ENCODE peak calls at places on chromosome 6, in seven cellular contexts. I, T, N, U, Q, K and G are unnamed samples.

GRCh38 chr6:37019065-37019450 is 13.6 kb downstream of the FGD2 start:
- DNase-seq in N (no peak), I (no peak), Q (no peak), T (no peak), K (no peak), U (no peak), G (no peak)

GRCh38 chr6:145372671-145373123 is 362.6 kb downstream of the EPM2A start:
- DNase-seq in N (no peak), T (no peak), I (no peak), U (no peak), K (no peak), Q (peak), G (peak)

GRCh38 chr6:64988148-64988547 is 718.9 kb downstream of the EYS start:
- DNase-seq in N (no peak), K (no peak), T (no peak), I (no peak), Q (no peak), U (no peak), G (no peak)

GRCh38 chr6:35415065-35415880 is 36.9 kb upstream of the FANCE start:
- DNase-seq in K (no peak), U (peak), T (peak), N (peak), Q (peak), I (peak), G (peak)

GRCh38 chr6:106509420-106510089 is 119.7 kb downstream of the RTN4IP1 start:
- DNase-seq in I (no peak), U (no peak), T (no peak), Q (peak), N (no peak), K (peak), G (peak)

GRCh38 chr6:111743859-111744692 is 129.2 kb downstream of the FYN start:
- DNase-seq in N (no peak), I (no peak), U (no peak), T (no peak), Q (no peak), K (no peak), G (no peak)

GRCh38 chr6:14333556-14334305 is 216.2 kb downstream of the CD83 start:
- DNase-seq in T (no peak), I (no peak), K (no peak), N (no peak), Q (no peak), U (no peak), G (no peak)

GRCh38 chr6:76481101-76481500 is 408.6 kb upstream of the IMPG1 start:
- DNase-seq in K (no peak), T (no peak), I (no peak), N (no peak), Q (no peak), U (no peak), G (no peak)

GRCh38 chr6:166393535-166393823 is 10.7 kb upstream of the MPC1 start:
- DNase-seq in T (no peak), K (no peak), Q (no peak), U (no peak), I (no peak), N (no peak), G (no peak)

GRCh38 chr6:35300848-35301247 is 3.2 kb downstream of the DEF6 start:
- DNase-seq in I (no peak), K (no peak), T (no peak), N (no peak), U (no peak), Q (no peak), G (peak)

GRCh38 chr6:121437861-121438651 is 2.6 kb downstream of the GJA1 start:
- DNase-seq in Q (no peak), K (no peak), I (peak), U (no peak), N (no peak), T (no peak), G (peak)

GRCh38 chr6:147204060-147204785 is at the start of gene STXBP5:
- DNase-seq in Q (no peak), I (peak), K (no peak), T (peak), U (peak), N (no peak), G (peak)

GRCh38 chr6:113160716-113161115 is 696.4 kb upstream of the MARCKS start:
- DNase-seq in T (no peak), U (no peak), K (no peak), I (no peak), Q (no peak), N (no peak), G (no peak)

GRCh38 chr6:22925304-22925835 is 356.0 kb downstream of the HDGFL1 start:
- DNase-seq in I (no peak), N (no peak), K (no peak), T (no peak), Q (no peak), U (no peak), G (no peak)

GRCh38 chr6:81237226-81237625 is 515.3 kb downstream of the TENT5A start:
- DNase-seq in N (no peak), T (no peak), I (no peak), K (no peak), Q (no peak), U (no peak), G (no peak)

GRCh38 chr6:126167726-126168125 is 172.2 kb upstream of the CENPW start:
- DNase-seq in T (no peak), I (no peak), K (no peak), U (no peak), N (no peak), Q (no peak), G (no peak)

GRCh38 chr6:156336096-156336495 is 441.1 kb upstream of the ARID1B start:
- DNase-seq in K (no peak), Q (no peak), T (no peak), I (no peak), U (no peak), N (no peak), G (no peak)

GRCh38 chr6:141026504-141026903 is 1106.2 kb upstream of the GJE1 start:
- DNase-seq in K (no peak), U (no peak), Q (no peak), T (no peak), I (no peak), N (no peak), G (no peak)

GRCh38 chr6:10695086-10695657 is 400 bp downstream of the PAK1IP1 start:
- DNase-seq in K (no peak), N (no peak), U (no peak), Q (no peak), I (no peak), T (no peak), G (no peak)

GRCh38 chr6:108168980-108169800 is 3.4 kb downstream of the NR2E1 start:
- DNase-seq in N (no peak), I (no peak), T (no peak), K (peak), Q (peak), U (no peak), G (peak)

GRCh38 chr6:141326426-141326825 is 806.3 kb upstream of the GJE1 start:
- DNase-seq in Q (no peak), I (no peak), K (no peak), U (no peak), N (no peak), T (no peak), G (peak)

GRCh38 chr6:11023032-11023431 is 21.1 kb downstream of the ELOVL2 start:
- DNase-seq in I (no peak), N (no peak), K (no peak), U (no peak), Q (no peak), T (no peak), G (no peak)

GRCh38 chr6:89314692-89315091 is 407 bp downstream of the GABRR2 start:
- DNase-seq in Q (no peak), U (no peak), T (no peak), I (no peak), N (no peak), K (no peak), G (no peak)

GRCh38 chr6:89310929-89311328 is 4.2 kb downstream of the GABRR2 start:
- DNase-seq in K (no peak), I (no peak), U (no peak), T (no peak), N (no peak), Q (no peak), G (no peak)

GRCh38 chr6:89311530-89311852 is 3.6 kb downstream of the GABRR2 start:
- DNase-seq in U (no peak), K (no peak), I (no peak), T (no peak), Q (no peak), N (no peak), G (no peak)

GRCh38 chr6:89313006-89313405 is 2.1 kb downstream of the GABRR2 start:
- DNase-seq in T (peak), Q (no peak), I (no peak), U (no peak), N (no peak), K (no peak), G (no peak)

DNA sequence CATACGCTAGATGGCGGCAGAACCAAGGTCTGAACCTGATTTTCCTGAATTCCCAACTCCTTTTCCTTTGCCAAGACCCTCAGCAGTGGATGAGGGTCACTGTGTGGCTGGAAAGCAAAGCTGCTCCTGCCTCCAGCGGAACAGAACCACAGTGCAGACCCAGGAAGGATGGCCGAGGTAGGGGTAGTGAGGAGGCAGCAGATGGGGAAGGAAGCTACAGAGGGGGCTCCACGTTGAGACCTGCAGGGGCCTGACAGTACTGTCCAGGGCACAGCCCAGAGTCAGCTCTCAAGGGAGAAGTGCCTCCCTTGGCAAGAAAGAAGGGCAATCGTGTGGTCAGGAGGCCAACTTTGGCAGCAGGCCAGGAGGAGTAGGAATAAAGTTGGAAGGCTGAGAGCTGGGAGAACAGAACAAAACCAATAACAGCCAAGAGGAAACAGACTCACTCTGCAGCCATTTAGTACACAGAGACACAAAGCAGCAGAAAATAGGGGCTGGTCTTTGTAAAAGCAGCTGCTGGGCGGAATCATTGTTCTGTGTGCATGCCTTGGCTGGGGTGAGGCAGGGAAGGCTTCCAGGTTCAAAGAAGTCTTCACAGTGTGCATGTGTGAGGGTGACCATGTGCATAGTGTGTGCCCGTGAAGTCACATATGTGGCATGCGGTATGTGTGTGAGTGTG is 3.1 kb downstream of the GABRR2 start:
- DNase-seq in N (peak), K (no peak), Q (no peak), U (peak), I (peak), T (peak), G (no peak)
- TF ChIP-seq CTCF in N (no peak), K (no peak), Q (no peak), U (peak), I (peak), T (no peak), G (no peak)

GRCh38 chr6:5287205-5287965 is 26.1 kb downstream of the FARS2 start:
- DNase-seq in T (no peak), N (no peak), Q (no peak), I (no peak), K (no peak), U (no peak), G (no peak)
- TF ChIP-seq CTCF in T (no peak), N (no peak), Q (no peak), I (no peak), K (no peak), U (no peak), G (no peak)

DNA sequence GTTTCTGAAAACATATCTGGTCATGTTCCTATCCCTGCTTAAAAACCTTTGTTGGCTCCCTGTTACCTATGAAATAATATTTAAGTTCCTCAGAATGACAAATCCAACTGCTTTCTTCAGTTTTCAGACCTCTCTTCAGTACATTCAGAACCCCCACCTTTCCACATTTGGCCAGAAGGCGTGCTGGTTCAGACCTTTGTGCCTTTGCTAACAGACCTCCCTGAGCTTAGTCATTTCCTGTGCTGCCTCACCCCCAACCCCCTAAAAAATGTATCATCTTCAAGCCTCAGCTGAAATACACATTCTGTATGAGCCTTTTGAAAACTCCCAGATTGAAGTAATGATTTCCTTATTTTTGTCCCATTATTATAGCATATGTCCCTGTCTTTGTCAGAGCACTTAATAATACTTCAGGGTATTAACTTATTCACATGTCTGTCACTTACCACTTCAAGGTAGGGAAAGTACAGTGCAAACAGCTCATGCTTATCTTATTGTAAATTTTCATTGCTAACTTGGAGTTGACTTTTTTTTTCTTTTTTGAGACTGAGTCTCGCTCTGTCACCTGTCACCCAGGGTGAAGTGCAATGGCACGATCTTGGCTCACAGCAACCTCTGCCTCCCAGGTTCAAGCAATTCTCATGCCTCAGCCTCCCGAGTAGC is 19.7 kb downstream of the FAM217A start:
- DNase-seq in I (no peak), T (no peak), Q (no peak), U (no peak), N (no peak), K (no peak), G (peak)
- TF ChIP-seq CTCF in I (no peak), T (no peak), Q (no peak), U (no peak), N (no peak), K (no peak), G (no peak)

DNA sequence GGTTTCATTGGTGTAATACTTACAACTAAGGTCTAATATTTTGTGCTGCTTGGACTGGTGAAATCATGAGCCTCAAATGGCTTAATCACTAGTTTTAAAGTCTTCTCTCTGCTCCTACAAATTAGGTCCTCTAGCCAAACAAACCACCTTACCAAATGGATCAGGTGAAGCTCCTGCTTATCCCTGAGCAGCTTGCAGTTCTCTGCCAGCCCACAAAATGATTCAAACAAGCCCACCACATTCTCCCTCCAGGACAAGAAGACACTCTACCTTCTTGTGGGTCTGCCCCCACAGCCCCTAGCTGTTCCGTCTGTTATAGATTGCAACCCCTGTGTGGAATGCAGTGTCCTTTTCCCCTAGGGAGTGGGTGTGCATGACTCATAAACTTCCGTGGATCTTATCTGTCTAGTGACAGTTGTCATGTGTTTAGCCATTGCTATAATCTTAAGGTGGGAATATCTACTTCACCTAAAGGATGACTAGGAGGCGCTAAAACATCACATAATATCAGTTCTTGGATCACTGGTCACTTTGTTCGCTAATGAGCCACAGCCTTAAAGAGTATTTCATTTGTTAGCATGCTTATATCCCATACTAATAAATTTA is 940.5 kb upstream of the MANEA start:
- DNase-seq in U (no peak), T (no peak), K (no peak), N (peak), Q (no peak), I (no peak), G (no peak)
- TF ChIP-seq CTCF in U (no peak), T (no peak), K (no peak), N (peak), Q (peak), I (no peak), G (no peak)